ENCODE peak calls at places on chromosomes 3 and 15, in eight cellular contexts. Q is PC-3; T is right cardiac atrium; Z is hippocampal formation; I is nephron progenitor cell; G is T-helper 9 cell; B is activated CD8-positive, alpha-beta memory T cell treated with anti-CD3 and anti-CD28 coated beads for 48 hours; U is EH. E is an unnamed sample.

GRCh38 chr3:194313642-194314430 is 37.3 kb downstream of the CPN2 start:
- DNase-seq in Q (peak), T (peak), Z (no peak), I (no peak), G (no peak), B (no peak), U (no peak), E (peak)

GRCh38 chr15:51227967-51228783 is 110.2 kb downstream of the CYP19A1 start:
- DNase-seq in Q (peak), T (peak), Z (no peak), I (no peak), G (no peak), B (no peak), U (peak), E (peak)

GRCh38 chr15:56734013-56734625 is 810 bp upstream of the ZNF280D start:
- DNase-seq in Q (no peak), T (no peak), Z (no peak), I (no peak), G (no peak), B (no peak), U (peak), E (no peak)

GRCh38 chr3:65483475-65483874 is 555.2 kb downstream of the MAGI1 start:
- DNase-seq in Q (peak), T (peak), Z (peak), I (no peak), G (no peak), B (no peak), U (peak), E (peak)

GRCh38 chr3:63795438-63795837 is 23.7 kb upstream of the C3orf49 start:
- DNase-seq in Q (no peak), T (no peak), Z (no peak), I (no peak), G (no peak), B (no peak), U (no peak), E (no peak)

GRCh38 chr3:42148982-42149432 is 57.9 kb downstream of the TRAK1 start:
- DNase-seq in Q (peak), T (peak), Z (peak), I (peak), G (no peak), B (no peak), U (peak), E (peak)

GRCh38 chr15:57611938-57612337 is 20.2 kb downstream of the MYZAP start:
- DNase-seq in Q (peak), T (no peak), Z (no peak), I (no peak), G (no peak), B (no peak), U (peak), E (peak)

GRCh38 chr15:70182858-70183695 is 85.4 kb upstream of the TLE3 start:
- DNase-seq in Q (peak), T (no peak), Z (no peak), I (no peak), G (no peak), B (no peak), U (no peak), E (no peak)

E was measured in AG10803.